ENCODE peak calls at places on chromosomes 5 and 9, in four cellular contexts. One of them, this sample, is unnamed.

GRCh38 chr5:119037496-119038215 is 33.2 kb upstream of the DMXL1 start:
- DNase-seq in progenitor cell of endocrine pancreas: no peak
- DNase-seq in heart right ventricle: no peak
- DNase-seq in left ventricle myocardium inferior: no peak
- DNase-seq in this sample: no peak

GRCh38 chr9:75709698-75710097 is 180.8 kb upstream of the PCSK5 start:
- DNase-seq in progenitor cell of endocrine pancreas: no peak
- DNase-seq in heart right ventricle: no peak
- DNase-seq in left ventricle myocardium inferior: no peak
- DNase-seq in this sample: no peak

GRCh38 chr5:136655429-136655828 is 290.1 kb upstream of the TRPC7 start:
- DNase-seq in progenitor cell of endocrine pancreas: no peak
- DNase-seq in heart right ventricle: no peak
- DNase-seq in left ventricle myocardium inferior: no peak
- DNase-seq in this sample: no peak

GRCh38 chr5:161314033-161314432 is 232.5 kb downstream of the GABRB2 start:
- DNase-seq in progenitor cell of endocrine pancreas: no peak
- DNase-seq in heart right ventricle: no peak
- DNase-seq in left ventricle myocardium inferior: no peak
- DNase-seq in this sample: no peak

GRCh38 chr9:70046274-70047070 is 2.8 kb downstream of the MAMDC2 start:
- DNase-seq in progenitor cell of endocrine pancreas: no peak
- DNase-seq in heart right ventricle: no peak
- DNase-seq in left ventricle myocardium inferior: peak
- DNase-seq in this sample: no peak

GRCh38 chr5:166369326-166369725 is 1922.1 kb upstream of the WWC1 start:
- DNase-seq in progenitor cell of endocrine pancreas: no peak
- DNase-seq in heart right ventricle: no peak
- DNase-seq in left ventricle myocardium inferior: no peak
- DNase-seq in this sample: no peak

GRCh38 chr9:77218612-77219011 is 41.3 kb downstream of the VPS13A start:
- DNase-seq in progenitor cell of endocrine pancreas: no peak
- DNase-seq in heart right ventricle: no peak
- DNase-seq in left ventricle myocardium inferior: no peak
- DNase-seq in this sample: no peak

GRCh38 chr5:141359790-141360426 is at the start of gene PCDHGB2:
- DNase-seq in progenitor cell of endocrine pancreas: no peak
- DNase-seq in heart right ventricle: no peak
- DNase-seq in left ventricle myocardium inferior: no peak
- DNase-seq in this sample: peak

GRCh38 chr9:86034863-86035734 is 64.3 kb downstream of the GOLM1 start:
- DNase-seq in progenitor cell of endocrine pancreas: no peak
- DNase-seq in heart right ventricle: no peak
- DNase-seq in left ventricle myocardium inferior: no peak
- DNase-seq in this sample: peak

GRCh38 chr9:93612796-93613154 is 36.4 kb downstream of the PHF2 start:
- DNase-seq in progenitor cell of endocrine pancreas: no peak
- DNase-seq in heart right ventricle: no peak
- DNase-seq in left ventricle myocardium inferior: no peak
- DNase-seq in this sample: no peak

DNA sequence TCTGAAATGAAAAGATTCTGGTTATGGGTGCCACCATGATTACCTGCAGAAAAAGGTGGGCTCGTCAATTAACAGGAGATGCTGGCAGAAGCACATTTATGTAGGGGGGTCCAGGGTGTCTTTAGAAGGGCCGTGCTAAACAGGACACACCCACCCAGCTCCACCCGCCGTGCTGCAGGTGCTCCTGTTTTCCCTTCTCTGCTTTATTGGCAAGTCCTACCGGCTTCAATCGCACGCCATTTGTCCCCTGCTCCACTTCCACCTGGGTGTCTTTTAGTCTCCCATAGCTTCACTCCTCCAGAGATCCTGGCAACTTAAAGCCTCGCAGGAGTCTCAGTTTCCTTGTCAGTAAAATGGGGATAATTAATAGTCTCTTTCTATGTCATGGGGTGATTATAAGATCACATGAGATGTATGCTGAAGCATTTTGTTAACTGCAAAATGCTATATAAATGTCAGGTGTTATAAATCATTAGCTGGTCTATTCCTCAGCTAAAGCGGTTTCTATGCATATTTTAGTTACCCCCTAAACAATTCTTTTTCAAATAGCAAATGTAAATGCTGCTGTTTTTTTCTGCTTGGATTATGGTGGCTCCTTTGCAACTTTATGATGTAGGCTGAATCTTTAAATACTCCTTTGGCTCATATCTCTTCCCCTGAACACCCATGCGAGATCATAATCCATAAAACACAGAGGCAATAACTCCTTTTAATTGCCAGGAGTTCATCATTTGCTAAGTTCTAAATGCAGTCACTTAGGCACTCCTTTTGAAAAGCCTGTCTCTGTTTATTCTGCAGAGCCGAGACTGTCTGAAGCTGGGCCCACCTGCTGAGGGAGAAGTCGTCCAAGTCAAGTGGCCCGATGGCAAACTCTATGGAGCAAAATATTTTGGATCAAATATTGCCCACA is 406.9 kb downstream of the KDM4C start:
- DNase-seq in progenitor cell of endocrine pancreas: no peak
- DNase-seq in heart right ventricle: no peak
- DNase-seq in left ventricle myocardium inferior: no peak
- DNase-seq in this sample: no peak
- TF ChIP-seq CTCF in progenitor cell of endocrine pancreas: no peak
- TF ChIP-seq CTCF in heart right ventricle: no peak
- TF ChIP-seq CTCF in left ventricle myocardium inferior: no peak
- TF ChIP-seq CTCF in this sample: no peak

GRCh38 chr9:99822096-99822595 is 461 bp downstream of the NR4A3 start:
- DNase-seq in progenitor cell of endocrine pancreas: no peak
- DNase-seq in heart right ventricle: no peak
- DNase-seq in left ventricle myocardium inferior: no peak
- DNase-seq in this sample: no peak

GRCh38 chr9:99819484-99820329 is 2.0 kb upstream of the NR4A3 start:
- DNase-seq in progenitor cell of endocrine pancreas: peak
- DNase-seq in heart right ventricle: peak
- DNase-seq in left ventricle myocardium inferior: peak
- DNase-seq in this sample: peak

GRCh38 chr9:99822596-99823391 is 1.1 kb downstream of the NR4A3 start:
- DNase-seq in progenitor cell of endocrine pancreas: no peak
- DNase-seq in heart right ventricle: peak
- DNase-seq in left ventricle myocardium inferior: peak
- DNase-seq in this sample: peak

GRCh38 chr9:99820330-99821186 is 1.1 kb upstream of the NR4A3 start:
- DNase-seq in progenitor cell of endocrine pancreas: no peak
- DNase-seq in heart right ventricle: peak
- DNase-seq in left ventricle myocardium inferior: peak
- DNase-seq in this sample: peak

GRCh38 chr9:99821187-99822095 is at the start of gene NR4A3:
- DNase-seq in progenitor cell of endocrine pancreas: peak
- DNase-seq in heart right ventricle: peak
- DNase-seq in left ventricle myocardium inferior: peak
- DNase-seq in this sample: peak
- TF ChIP-seq CTCF in progenitor cell of endocrine pancreas: peak
- TF ChIP-seq CTCF in heart right ventricle: peak
- TF ChIP-seq CTCF in left ventricle myocardium inferior: peak
- TF ChIP-seq CTCF in this sample: no peak

GRCh38 chr9:104747565-104748358 is at the start of gene NIPSNAP3A:
- DNase-seq in progenitor cell of endocrine pancreas: peak
- DNase-seq in heart right ventricle: peak
- DNase-seq in left ventricle myocardium inferior: peak
- DNase-seq in this sample: peak
- TF ChIP-seq CTCF in progenitor cell of endocrine pancreas: no peak
- TF ChIP-seq CTCF in heart right ventricle: no peak
- TF ChIP-seq CTCF in left ventricle myocardium inferior: no peak
- TF ChIP-seq CTCF in this sample: no peak

DNA sequence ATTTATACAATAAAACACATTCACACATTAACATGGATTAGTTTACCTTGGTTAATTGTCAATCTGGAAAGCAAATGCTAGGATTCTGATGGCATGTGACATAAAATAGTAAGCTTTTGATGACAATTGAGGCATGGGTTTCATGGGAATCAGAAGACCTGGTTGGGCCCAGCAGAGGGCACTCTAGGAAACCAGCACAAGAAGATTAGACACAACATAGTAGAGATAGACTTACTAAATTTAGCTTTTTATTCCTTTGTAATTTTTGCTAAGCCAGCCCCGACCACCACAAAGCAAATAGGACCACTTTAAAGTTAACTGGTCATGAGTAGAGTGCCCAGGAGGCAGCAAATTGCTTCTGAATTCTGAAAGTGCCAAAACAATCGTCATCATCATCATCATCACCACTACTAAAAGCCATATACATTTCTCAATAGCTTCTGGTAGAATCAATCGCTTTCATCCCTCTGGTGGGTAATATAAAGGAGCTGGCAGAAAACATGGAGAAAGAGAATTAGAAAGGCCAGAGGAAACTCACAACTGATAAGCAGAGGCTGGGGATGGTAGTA is 163.2 kb downstream of the ARRDC3 start:
- DNase-seq in progenitor cell of endocrine pancreas: no peak
- DNase-seq in heart right ventricle: no peak
- DNase-seq in left ventricle myocardium inferior: no peak
- DNase-seq in this sample: peak
- TF ChIP-seq CTCF in progenitor cell of endocrine pancreas: peak
- TF ChIP-seq CTCF in heart right ventricle: peak
- TF ChIP-seq CTCF in left ventricle myocardium inferior: peak
- TF ChIP-seq CTCF in this sample: peak

DNA sequence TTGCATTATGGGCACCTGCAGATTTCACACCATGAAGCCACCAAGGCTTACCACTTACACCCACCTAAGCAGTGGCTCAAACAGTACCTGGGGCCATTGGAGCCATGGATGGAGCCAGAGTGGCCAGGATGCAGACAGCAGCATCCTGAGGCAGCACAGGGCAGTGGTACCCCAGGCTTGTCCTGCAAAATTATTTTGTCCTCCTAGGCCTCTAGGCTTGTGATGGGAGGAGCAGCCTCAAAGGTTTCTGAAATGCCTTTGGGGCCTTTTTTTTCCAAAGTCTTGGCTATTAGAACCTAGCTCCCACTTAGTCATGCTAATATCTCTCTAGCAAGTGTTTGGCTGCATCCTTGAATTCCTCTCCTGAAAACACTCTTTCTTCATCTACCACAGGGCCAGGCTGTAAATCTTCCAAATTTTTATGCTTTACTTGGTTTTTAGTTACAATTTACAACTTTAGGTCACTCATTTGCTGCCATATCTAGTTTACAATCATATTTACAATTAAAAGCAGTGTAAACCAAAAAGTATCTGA is 15.7 kb downstream of the TMC1 start:
- DNase-seq in progenitor cell of endocrine pancreas: no peak
- DNase-seq in heart right ventricle: no peak
- DNase-seq in left ventricle myocardium inferior: no peak
- DNase-seq in this sample: no peak
- TF ChIP-seq CTCF in progenitor cell of endocrine pancreas: no peak
- TF ChIP-seq CTCF in heart right ventricle: no peak
- TF ChIP-seq CTCF in left ventricle myocardium inferior: no peak
- TF ChIP-seq CTCF in this sample: no peak

GRCh38 chr5:6197427-6197826 is 180.9 kb downstream of the MED10 start:
- DNase-seq in progenitor cell of endocrine pancreas: no peak
- DNase-seq in heart right ventricle: no peak
- DNase-seq in left ventricle myocardium inferior: no peak
- DNase-seq in this sample: no peak

GRCh38 chr5:6201626-6202025 is 176.7 kb downstream of the MED10 start:
- DNase-seq in progenitor cell of endocrine pancreas: no peak
- DNase-seq in heart right ventricle: no peak
- DNase-seq in left ventricle myocardium inferior: no peak
- DNase-seq in this sample: no peak

GRCh38 chr5:6202113-6202512 is 176.2 kb downstream of the MED10 start:
- DNase-seq in progenitor cell of endocrine pancreas: no peak
- DNase-seq in heart right ventricle: no peak
- DNase-seq in left ventricle myocardium inferior: no peak
- DNase-seq in this sample: no peak

GRCh38 chr5:6202615-6203365 is 175.6 kb downstream of the MED10 start:
- DNase-seq in progenitor cell of endocrine pancreas: no peak
- DNase-seq in heart right ventricle: no peak
- DNase-seq in left ventricle myocardium inferior: no peak
- DNase-seq in this sample: no peak
- TF ChIP-seq CTCF in progenitor cell of endocrine pancreas: peak
- TF ChIP-seq CTCF in heart right ventricle: peak
- TF ChIP-seq CTCF in left ventricle myocardium inferior: peak
- TF ChIP-seq CTCF in this sample: peak

GRCh38 chr9:82467478-82467877 is 478.9 kb downstream of the SPATA31D1 start:
- DNase-seq in progenitor cell of endocrine pancreas: no peak
- DNase-seq in heart right ventricle: no peak
- DNase-seq in left ventricle myocardium inferior: no peak
- DNase-seq in this sample: no peak

GRCh38 chr9:82466616-82467251 is 478.2 kb downstream of the SPATA31D1 start:
- DNase-seq in progenitor cell of endocrine pancreas: peak
- DNase-seq in heart right ventricle: peak
- DNase-seq in left ventricle myocardium inferior: no peak
- DNase-seq in this sample: no peak
- TF ChIP-seq CTCF in progenitor cell of endocrine pancreas: peak
- TF ChIP-seq CTCF in heart right ventricle: peak
- TF ChIP-seq CTCF in left ventricle myocardium inferior: peak
- TF ChIP-seq CTCF in this sample: no peak

DNA sequence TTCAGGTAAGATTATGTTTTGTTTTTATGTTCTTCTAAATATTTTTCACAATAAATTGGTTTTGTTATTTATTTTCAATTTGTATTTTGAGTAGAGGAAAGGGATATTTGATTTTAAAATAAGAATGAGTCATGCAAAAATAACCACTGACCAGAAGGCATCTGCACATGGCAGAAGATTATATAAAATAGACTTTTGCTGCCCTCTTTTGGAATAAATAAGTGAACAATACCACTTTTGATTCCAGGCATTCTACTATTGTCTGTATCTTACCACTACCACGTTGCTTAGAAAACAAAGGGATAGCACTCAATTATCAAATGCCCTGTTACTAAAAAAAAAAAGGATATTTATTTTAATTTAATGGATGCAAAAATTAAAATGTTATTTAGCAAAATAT is 227.3 kb upstream of the ITGA1 start:
- DNase-seq in progenitor cell of endocrine pancreas: no peak
- DNase-seq in heart right ventricle: no peak
- DNase-seq in left ventricle myocardium inferior: no peak
- DNase-seq in this sample: no peak
- TF ChIP-seq CTCF in progenitor cell of endocrine pancreas: peak
- TF ChIP-seq CTCF in heart right ventricle: no peak
- TF ChIP-seq CTCF in left ventricle myocardium inferior: no peak
- TF ChIP-seq CTCF in this sample: no peak

GRCh38 chr9:128260340-128260739 is 15.5 kb downstream of the GOLGA2 start:
- DNase-seq in progenitor cell of endocrine pancreas: no peak
- DNase-seq in heart right ventricle: no peak
- DNase-seq in left ventricle myocardium inferior: no peak
- DNase-seq in this sample: no peak

GRCh38 chr9:128265348-128265847 is 10.4 kb downstream of the GOLGA2 start:
- DNase-seq in progenitor cell of endocrine pancreas: no peak
- DNase-seq in heart right ventricle: no peak
- DNase-seq in left ventricle myocardium inferior: no peak
- DNase-seq in this sample: no peak

GRCh38 chr9:128259156-128259555 is 16.7 kb downstream of the GOLGA2 start:
- DNase-seq in progenitor cell of endocrine pancreas: no peak
- DNase-seq in heart right ventricle: no peak
- DNase-seq in left ventricle myocardium inferior: no peak
- DNase-seq in this sample: no peak

GRCh38 chr9:128266868-128267590 is 8.8 kb downstream of the GOLGA2 start:
- DNase-seq in progenitor cell of endocrine pancreas: no peak
- DNase-seq in heart right ventricle: no peak
- DNase-seq in left ventricle myocardium inferior: no peak
- DNase-seq in this sample: no peak

DNA sequence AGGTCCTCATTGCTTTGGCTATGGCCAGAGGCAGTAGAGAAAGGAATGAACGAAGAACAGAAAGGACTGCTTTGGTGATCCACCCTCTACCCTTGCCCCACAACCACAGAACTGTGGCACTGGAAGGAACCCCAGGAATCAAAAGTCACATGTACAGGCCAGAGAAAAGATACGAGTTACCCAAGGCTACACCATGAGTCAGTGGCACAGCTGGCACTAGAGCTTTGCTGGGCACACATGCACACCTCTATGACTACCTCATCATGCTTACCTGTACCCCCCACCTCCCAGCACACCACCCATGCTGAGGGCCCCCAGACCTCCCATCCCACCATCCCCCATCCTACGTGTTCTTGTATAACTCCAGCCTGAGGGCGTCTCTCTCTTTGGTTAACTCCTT is 13.1 kb downstream of the GOLGA2 start:
- DNase-seq in progenitor cell of endocrine pancreas: no peak
- DNase-seq in heart right ventricle: no peak
- DNase-seq in left ventricle myocardium inferior: no peak
- DNase-seq in this sample: no peak
- TF ChIP-seq CTCF in progenitor cell of endocrine pancreas: no peak
- TF ChIP-seq CTCF in heart right ventricle: no peak
- TF ChIP-seq CTCF in left ventricle myocardium inferior: no peak
- TF ChIP-seq CTCF in this sample: no peak

This sample was measured in GM13976.